ENCODE peak calls at places on chromosomes 4 and X, in nine cellular contexts. J is progenitor cell of endocrine pancreas; O is foreskin keratinocyte; E is kidney epithelial cell; G is lower leg skin; P is activated CD8-positive, alpha-beta T cell treated with anti-CD3 and anti-CD28 coated beads for 36 hours; M is tibial artery; T is psoas muscle; K is upper lobe of right lung. H is an unnamed sample.

GRCh38 chr4:60897415-60897814 is 302.7 kb upstream of the ADGRL3 start:
- DNase-seq in O (no peak), T (no peak), K (no peak), E (no peak), M (no peak), J (no peak), P (no peak), G (no peak), H (no peak)

GRCh38 chr4:150310159-150310895 is 232.1 kb downstream of the DCLK2 start:
- DNase-seq in K (no peak), J (no peak), E (peak), T (no peak), G (no peak), O (no peak), P (no peak), M (no peak), H (no peak)

GRCh38 chrX:109155161-109155560 is 326.7 kb downstream of the GUCY2F start:
- DNase-seq in K (no peak), J (no peak), T (no peak), M (no peak), O (no peak), E (no peak), P (no peak), G (no peak), H (no peak)

GRCh38 chr4:61201562-61202099 is 1.5 kb downstream of the ADGRL3 start:
- DNase-seq in K (no peak), P (no peak), J (peak), M (no peak), G (no peak), E (no peak), O (no peak), T (no peak), H (no peak)

GRCh38 chr4:163554870-163555465 is 60.5 kb downstream of the TMA16 start:
- DNase-seq in K (no peak), E (no peak), P (no peak), M (no peak), O (no peak), T (no peak), J (no peak), G (no peak), H (no peak)

GRCh38 chr4:97987019-97987648 is 156.1 kb downstream of the STPG2 start:
- DNase-seq in G (no peak), E (peak), M (no peak), P (no peak), K (no peak), J (no peak), O (peak), T (no peak), H (no peak)

GRCh38 chr4:85968945-85969830 is 390.7 kb downstream of the MAPK10 start:
- DNase-seq in O (peak), E (peak), M (no peak), P (no peak), K (no peak), G (no peak), J (no peak), T (no peak), H (no peak)

GRCh38 chr4:52957220-52957686 is 95.1 kb downstream of the RASL11B start:
- DNase-seq in J (no peak), K (no peak), O (no peak), G (no peak), T (no peak), P (no peak), M (no peak), E (no peak), H (no peak)

GRCh38 chr4:10762541-10762940 is 78.0 kb upstream of the CLNK start:
- DNase-seq in J (no peak), E (peak), T (no peak), O (no peak), G (no peak), P (no peak), K (no peak), M (no peak), H (no peak)

GRCh38 chr4:156829194-156829593 is 142.4 kb downstream of the PDGFC start:
- DNase-seq in M (peak), O (no peak), T (no peak), E (no peak), J (no peak), K (no peak), G (peak), P (no peak), H (no peak)

GRCh38 chr4:81913427-81913878 is 441.7 kb upstream of the RASGEF1B start:
- DNase-seq in P (peak), J (peak), E (no peak), K (no peak), M (no peak), T (peak), O (peak), G (peak), H (peak)

GRCh38 chr4:142559986-142560385 is 286.1 kb downstream of the INPP4B start:
- DNase-seq in M (no peak), K (no peak), J (no peak), O (no peak), T (no peak), E (no peak), P (no peak), G (no peak), H (no peak)

GRCh38 chr4:17335371-17335770 is 176.5 kb downstream of the QDPR start:
- DNase-seq in G (no peak), K (no peak), T (no peak), E (no peak), M (no peak), P (peak), O (no peak), J (no peak), H (no peak)

GRCh38 chr4:74056114-74056857 is 17.8 kb upstream of the CXCL3 start:
- DNase-seq in J (no peak), O (peak), T (no peak), K (no peak), G (no peak), M (no peak), P (no peak), E (no peak), H (no peak)

GRCh38 chr4:185512516-185512915 is 22.8 kb downstream of the PDLIM3 start:
- DNase-seq in E (no peak), O (no peak), K (no peak), P (no peak), J (no peak), T (no peak), G (no peak), M (no peak), H (no peak)

GRCh38 chr4:1401409-1402020 is 4.7 kb downstream of the NKX1-1 start:
- DNase-seq in P (no peak), K (peak), T (peak), G (no peak), M (no peak), O (no peak), J (no peak), E (no peak), H (peak)

GRCh38 chrX:134764202-134764785 is 106.0 kb upstream of the PLAC1 start:
- DNase-seq in K (no peak), T (no peak), G (no peak), E (no peak), J (no peak), M (no peak), P (no peak), O (peak), H (no peak)

GRCh38 chr4:77619408-77619807 is 13.8 kb downstream of the CXCL13 start:
- DNase-seq in E (no peak), G (no peak), K (no peak), M (no peak), O (no peak), J (no peak), P (no peak), T (no peak), H (no peak)

GRCh38 chr4:127698789-127699200 is 31.4 kb upstream of the SLC25A31 start:
- DNase-seq in M (no peak), G (no peak), O (peak), K (no peak), T (no peak), P (no peak), J (no peak), E (no peak), H (no peak)

GRCh38 chrX:151161690-151162089 is 14.7 kb upstream of the GPR50 start:
- DNase-seq in M (no peak), J (no peak), T (no peak), O (no peak), E (no peak), P (no peak), G (no peak), K (no peak), H (no peak)

GRCh38 chr4:123956204-123956603 is 559.6 kb downstream of the SPRY1 start:
- DNase-seq in J (no peak), O (no peak), T (peak), K (no peak), P (no peak), G (no peak), M (no peak), E (no peak), H (no peak)

GRCh38 chr4:114423582-114423981 is 175.0 kb upstream of the UGT8 start:
- DNase-seq in M (no peak), E (no peak), P (no peak), G (no peak), T (no peak), J (no peak), O (no peak), K (no peak), H (no peak)

GRCh38 chr4:124931050-124931449 is 218.5 kb upstream of the ANKRD50 start:
- DNase-seq in T (no peak), O (no peak), G (no peak), K (no peak), P (no peak), M (no peak), J (no peak), E (no peak), H (no peak)

GRCh38 chrX:6052111-6052745 is 176.4 kb downstream of the NLGN4X start:
- DNase-seq in E (peak), K (no peak), G (no peak), J (no peak), O (peak), P (no peak), M (no peak), T (no peak), H (no peak)

GRCh38 chrX:46929439-46930018 is 17.3 kb downstream of the JADE3 start:
- DNase-seq in T (no peak), K (no peak), O (peak), G (no peak), J (no peak), E (peak), P (no peak), M (no peak), H (no peak)

GRCh38 chr4:54173281-54173912 is 55.7 kb upstream of the PDGFRA start:
- DNase-seq in G (no peak), T (no peak), O (no peak), M (no peak), P (no peak), J (no peak), E (no peak), K (no peak), H (no peak)

GRCh38 chrX:40012800-40013682 is 84.7 kb downstream of the BCOR start:
- DNase-seq in T (peak), E (no peak), G (peak), J (no peak), K (peak), P (peak), O (peak), M (peak), H (peak)

GRCh38 chrX:15143825-15144121 is 126.1 kb downstream of the ASB9 start:
- DNase-seq in T (no peak), E (no peak), O (no peak), G (no peak), M (no peak), P (no peak), J (no peak), K (no peak), H (no peak)

DNA sequence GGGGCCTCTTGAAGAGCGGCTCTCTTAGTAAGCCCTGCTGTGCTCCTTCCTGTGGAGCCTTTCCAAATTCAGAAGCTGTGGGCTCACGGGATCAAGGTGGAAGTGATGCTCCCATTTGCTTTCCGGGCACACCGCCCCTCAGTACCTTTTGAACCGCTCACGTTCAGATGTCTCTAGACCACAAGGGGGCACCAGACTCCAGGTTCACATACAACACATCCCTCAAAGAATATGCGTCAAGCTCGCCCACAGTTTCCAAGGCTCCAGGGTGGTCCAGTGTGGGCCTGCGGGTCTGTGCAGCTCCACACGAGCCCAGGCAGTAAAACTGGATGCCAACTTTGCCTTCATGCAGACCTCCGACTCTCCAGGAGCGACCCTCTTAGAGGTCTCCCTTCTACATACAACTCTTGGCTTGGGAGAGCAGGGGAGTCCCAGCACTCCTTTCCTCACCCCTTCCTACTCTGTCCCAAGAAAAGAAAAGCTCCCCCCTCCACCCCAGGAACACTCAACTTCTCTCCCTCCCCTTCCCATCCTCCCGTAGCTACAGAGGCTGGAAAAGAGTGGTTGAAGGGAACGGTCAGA is 11.0 kb downstream of the SUPT20HL1 start:
- DNase-seq in J (peak), G (peak), E (peak), P (peak), K (no peak), O (no peak), M (peak), T (no peak), H (peak)
- TF ChIP-seq CTCF in J (peak), G (no peak), E (peak), P (peak), K (peak), O (peak), M (peak), T (peak), H (no peak)

GRCh38 chrX:458631-459061 is 71.9 kb upstream of the PPP2R3B start:
- DNase-seq in E (no peak), J (no peak), O (no peak), T (no peak), M (no peak), K (peak), G (no peak), P (no peak), H (no peak)
- TF ChIP-seq CTCF in E (no peak), J (no peak), O (no peak), T (no peak), M (no peak), K (no peak), G (no peak), P (no peak), H (no peak)

DNA sequence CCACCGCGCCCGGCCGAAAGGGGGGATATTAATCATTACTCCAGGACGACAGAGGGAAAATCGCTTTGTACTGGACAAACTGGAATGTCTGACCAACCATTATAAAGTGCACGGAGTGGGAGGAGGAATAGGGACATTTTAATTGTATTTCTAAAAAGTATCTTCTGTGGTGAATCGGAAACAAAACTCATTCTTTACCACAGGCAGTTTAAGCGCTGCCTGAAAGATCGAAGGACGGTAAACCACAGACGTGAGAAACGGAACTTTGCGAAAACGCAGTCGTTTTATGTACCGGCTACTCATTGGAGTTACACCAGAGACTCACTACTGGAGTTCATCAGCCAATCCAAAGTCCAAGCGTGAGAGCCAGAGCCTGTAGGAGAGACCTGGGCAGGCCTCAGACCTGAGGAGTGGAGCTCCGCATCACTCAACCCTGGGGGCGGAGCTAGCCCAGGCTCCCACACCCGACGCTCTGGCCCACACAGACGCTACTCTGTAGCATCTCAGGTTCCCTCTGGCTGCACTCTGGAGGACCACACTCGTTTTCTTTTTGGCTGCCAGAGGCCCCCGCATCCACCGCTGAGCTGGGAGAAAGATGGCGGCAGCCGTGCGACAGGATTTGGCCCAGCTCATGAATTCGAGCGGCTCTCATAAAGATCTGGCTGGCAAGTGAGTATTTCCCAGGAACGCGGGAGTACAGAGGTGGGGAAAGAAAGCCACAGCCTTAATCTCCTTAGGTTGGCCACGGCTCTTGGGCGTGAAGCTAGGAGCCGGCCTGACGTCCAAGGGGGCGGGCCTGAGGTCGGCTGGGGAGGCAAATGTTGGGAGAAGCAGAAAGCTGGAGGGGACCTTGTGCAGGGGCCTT is at the start of gene COPS4:
- DNase-seq in E (peak), M (peak), T (peak), G (peak), J (peak), O (peak), P (peak), K (peak), H (peak)
- TF ChIP-seq CTCF in E (peak), M (peak), T (peak), G (no peak), J (peak), O (peak), P (no peak), K (peak), H (no peak)

GRCh38 chrX:114580336-114580735 is 3.5 kb upstream of the HTR2C start:
- DNase-seq in K (no peak), E (no peak), T (no peak), G (no peak), O (no peak), P (no peak), J (no peak), M (no peak), H (no peak)
- TF ChIP-seq CTCF in K (no peak), E (no peak), T (no peak), G (no peak), O (peak), P (no peak), J (peak), M (no peak), H (no peak)

GRCh38 chr4:88792821-88793220 is 95.2 kb upstream of the NAP1L5 start:
- DNase-seq in E (peak), K (no peak), O (no peak), J (no peak), T (no peak), P (no peak), G (no peak), M (no peak), H (no peak)

GRCh38 chr4:88794087-88794486 is 96.5 kb upstream of the NAP1L5 start:
- DNase-seq in P (no peak), J (no peak), E (no peak), K (no peak), O (no peak), G (no peak), M (no peak), T (no peak), H (no peak)

GRCh38 chr4:88793473-88793872 is 95.8 kb upstream of the NAP1L5 start:
- DNase-seq in E (no peak), T (no peak), M (no peak), K (no peak), G (no peak), O (no peak), J (no peak), P (peak), H (no peak)

GRCh38 chr4:88792268-88792781 is 94.7 kb upstream of the NAP1L5 start:
- DNase-seq in O (peak), P (no peak), E (peak), J (no peak), M (no peak), K (no peak), G (no peak), T (no peak), H (no peak)

DNA sequence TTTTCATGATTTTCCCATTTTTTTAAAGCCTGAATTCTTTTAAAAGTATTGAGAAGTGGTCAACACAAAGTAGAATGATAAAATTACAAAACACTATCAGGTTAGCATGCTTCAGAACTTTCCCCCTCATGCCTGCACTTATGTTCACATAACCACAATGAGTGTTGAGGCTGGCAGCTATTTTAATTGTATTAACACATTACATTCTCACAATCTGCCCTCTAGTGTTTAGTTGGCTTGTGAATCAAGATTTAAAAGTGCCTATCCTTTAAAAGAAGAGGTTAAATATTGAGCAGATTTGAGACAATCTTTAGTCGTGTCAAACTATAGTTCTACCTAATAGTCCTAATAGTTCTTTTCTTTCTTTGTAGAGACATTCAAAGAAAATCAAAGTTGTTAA is 93.6 kb upstream of the NAP1L5 start:
- DNase-seq in M (no peak), P (no peak), J (no peak), T (no peak), O (no peak), G (no peak), K (no peak), E (peak), H (no peak)
- TF ChIP-seq CTCF in M (no peak), P (peak), J (no peak), T (peak), O (peak), G (no peak), K (no peak), E (peak), H (no peak)

GRCh38 chrX:55907968-55908607 is 190.5 kb downstream of the RRAGB start:
- DNase-seq in E (no peak), K (peak), T (peak), M (peak), J (peak), O (no peak), G (peak), P (peak), H (peak)
- TF ChIP-seq CTCF in E (peak), K (peak), T (peak), M (peak), J (peak), O (peak), G (no peak), P (peak), H (no peak)

GRCh38 chr4:110631582-110632505 is 9.0 kb upstream of the PITX2 start:
- DNase-seq in T (peak), M (peak), J (peak), O (peak), E (peak), P (peak), G (peak), K (peak), H (no peak)
- TF ChIP-seq CTCF in T (peak), M (peak), J (peak), O (peak), E (peak), P (peak), G (no peak), K (peak), H (no peak)

DNA sequence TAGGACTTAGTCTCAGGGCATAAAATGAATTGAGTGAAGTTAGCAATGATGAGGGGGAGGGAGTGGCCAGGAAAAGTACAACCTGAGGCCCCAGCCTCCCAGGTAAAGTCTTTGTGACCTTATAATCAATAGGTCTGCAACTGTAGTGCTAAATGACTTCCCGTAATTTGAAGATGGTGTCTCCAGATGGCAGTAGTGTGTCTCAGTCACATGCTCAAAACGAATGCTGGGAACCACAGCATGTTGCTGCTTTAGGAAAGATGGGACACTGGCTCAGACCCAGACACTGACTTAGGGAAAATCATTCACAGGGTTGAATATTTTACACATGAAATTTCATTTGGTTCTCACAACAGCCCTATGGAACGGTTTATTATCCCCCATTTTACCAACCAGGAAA is 10.3 kb downstream of the SRPX2 start:
- DNase-seq in T (no peak), O (no peak), J (no peak), E (no peak), G (no peak), M (no peak), K (no peak), P (no peak), H (no peak)
- TF ChIP-seq CTCF in T (no peak), O (peak), J (no peak), E (peak), G (no peak), M (no peak), K (no peak), P (no peak), H (no peak)